ENCODE peak calls at places on chromosomes 11 and 22, in seven cellular contexts. F is coronary artery, Q is nephron progenitor cell, C is AG09319, J is GM03348, U is SK-N-SH, L is MV-4-11. H is an unnamed sample.

GRCh38 chr22:46457502-46458488 is 79.6 kb downstream of the CELSR1 start:
- DNase-seq in F (no peak), Q (peak), C (no peak), J (peak), U (peak), L (no peak), H (peak)

GRCh38 chr11:108680267-108680666 is 15.4 kb downstream of the DDX10 start:
- DNase-seq in F (no peak), Q (no peak), C (no peak), J (no peak), U (no peak), L (no peak), H (no peak)

GRCh38 chr11:116505466-116506247 is 267.1 kb downstream of the BUD13 start:
- DNase-seq in F (peak), Q (no peak), C (no peak), J (no peak), U (peak), L (no peak), H (no peak)

GRCh38 chr11:13862845-13863392 is 99.6 kb upstream of the SPON1 start:
- DNase-seq in F (no peak), Q (no peak), C (no peak), J (no peak), U (no peak), L (no peak), H (no peak)

GRCh38 chr22:40533712-40534378 is 102.7 kb downstream of the MRTFA start:
- DNase-seq in F (no peak), Q (no peak), C (no peak), J (peak), U (no peak), L (peak), H (peak)

GRCh38 chr11:69008774-69009440 is 4.1 kb downstream of the MRGPRF start:
- DNase-seq in F (peak), Q (peak), C (peak), J (peak), U (peak), L (peak), H (peak)

GRCh38 chr11:126732981-126733380 is 267.6 kb downstream of the KIRREL3 start:
- DNase-seq in F (no peak), Q (no peak), C (no peak), J (no peak), U (no peak), L (no peak), H (no peak)

GRCh38 chr11:35932641-35933571 is 11.0 kb upstream of the LDLRAD3 start:
- DNase-seq in F (no peak), Q (no peak), C (no peak), J (no peak), U (no peak), L (peak), H (no peak)

GRCh38 chr11:77515063-77515462 is 41.2 kb upstream of the PAK1 start:
- DNase-seq in F (no peak), Q (no peak), C (no peak), J (no peak), U (peak), L (no peak), H (no peak)

H was measured in H7.